ENCODE peak calls at places on chromosomes 16 and 17, in six cellular contexts. X is hepatocyte, T is esophagus muscularis mucosa, M is ovary, W is stomach, Y is PC-3. G is an unnamed sample.

GRCh38 chr17:4004517-4005295 is 40.5 kb upstream of the ATP2A3 start:
- DNase-seq in Y (peak; percentile 51), W (peak; percentile 78), X (peak; percentile 77), M (no peak), T (no peak), G (no peak)

GRCh38 chr17:74118504-74118903 is 85.0 kb upstream of the RPL38 start:
- DNase-seq in T (no peak), W (no peak), M (no peak), X (peak; percentile 31), Y (no peak), G (no peak)

GRCh38 chr16:53022374-53022773 is 30.3 kb downstream of the CHD9NB start:
- DNase-seq in M (peak; percentile 11), T (no peak), Y (peak; percentile 53), X (peak; percentile 74), W (peak; percentile 39), G (no peak)

GRCh38 chr17:49223517-49224197 is 6.9 kb downstream of the PHOSPHO1 start:
- DNase-seq in T (no peak), M (no peak), Y (peak; percentile 60), X (peak; percentile 57), W (peak; percentile 57), G (no peak)

GRCh38 chr16:84965428-84966149 is 45.7 kb downstream of the ZDHHC7 start:
- DNase-seq in T (no peak), Y (no peak), M (no peak), W (no peak), X (no peak), G (no peak)

GRCh38 chr17:38877130-38877851 is 7.4 kb downstream of the LASP1 start:
- DNase-seq in W (no peak), M (no peak), T (no peak), X (no peak), Y (no peak), G (no peak)

GRCh38 chr17:74408262-74408661 is 23.6 kb upstream of the GPRC5C start:
- DNase-seq in W (peak; percentile 65), T (no peak), X (peak; percentile 68), M (no peak), Y (peak; percentile 63), G (no peak)

GRCh38 chr16:80250376-80250775 is 290.4 kb upstream of the DYNLRB2 start:
- DNase-seq in T (no peak), X (no peak), M (no peak), Y (no peak), W (no peak), G (no peak)

GRCh38 chr16:23464196-23464595 is 11.2 kb upstream of the COG7 start:
- DNase-seq in T (no peak), X (no peak), M (no peak), Y (no peak), W (no peak), G (no peak)

GRCh38 chr17:71899317-71899716 is 221.5 kb upstream of the SOX9 start:
- DNase-seq in Y (peak; percentile 91), X (no peak), M (no peak), T (no peak), W (no peak), G (no peak)

GRCh38 chr16:24348511-24349290 is 92.6 kb downstream of the CACNG3 start:
- DNase-seq in Y (no peak), X (no peak), M (no peak), T (no peak), W (no peak), G (no peak)

GRCh38 chr16:11424118-11424460 is 78.8 kb downstream of the RMI2 start:
- DNase-seq in Y (no peak), W (no peak), X (no peak), T (no peak), M (no peak), G (no peak)

GRCh38 chr16:79437764-79438728 is 162.5 kb downstream of the MAF start:
- DNase-seq in W (no peak), M (peak; percentile 44), T (no peak), X (peak; percentile 30), Y (no peak), G (no peak)

GRCh38 chr16:23833960-23834685 is 1.7 kb upstream of the PRKCB start:
- DNase-seq in M (no peak), T (no peak), X (no peak), W (no peak), Y (no peak), G (no peak)

GRCh38 chr16:56334761-56335160 is 90.6 kb downstream of the AMFR start:
- DNase-seq in X (no peak), Y (no peak), M (no peak), W (no peak), T (no peak), G (no peak)

GRCh38 chr16:84982434-84982833 is 28.9 kb downstream of the ZDHHC7 start:
- DNase-seq in W (peak; percentile 83), X (peak; percentile 48), T (no peak), Y (no peak), M (no peak), G (no peak)

GRCh38 chr16:82341146-82341669 is 171.2 kb upstream of the MPHOSPH6 start:
- DNase-seq in Y (no peak), X (no peak), T (no peak), M (no peak), W (no peak), G (no peak)

GRCh38 chr17:48631693-48632578 is 5.8 kb upstream of the HOXB9 start:
- DNase-seq in X (no peak), Y (no peak), T (no peak), W (no peak), M (no peak), G (no peak)

GRCh38 chr17:76997981-76998531 is 129.9 kb downstream of the MGAT5B start:
- DNase-seq in M (no peak), T (no peak), Y (no peak), W (no peak), X (no peak), G (no peak)

GRCh38 chr17:81050645-81051625 is 16.0 kb downstream of the BAIAP2 start:
- DNase-seq in M (no peak), X (no peak), W (no peak), T (no peak), Y (no peak), G (no peak)

GRCh38 chr17:58086953-58087352 is 3.7 kb downstream of the DYNLL2 start:
- DNase-seq in W (no peak), X (no peak), Y (no peak), M (no peak), T (peak; percentile 47), G (no peak)

GRCh38 chr17:61570118-61570517 is 20.9 kb downstream of the NACA2 start:
- DNase-seq in M (no peak), T (no peak), Y (peak; percentile 73), W (no peak), X (no peak), G (no peak)

GRCh38 chr16:55949518-55949917 is 74.3 kb upstream of the CES5A start:
- DNase-seq in X (no peak), T (peak; percentile 75), W (no peak), Y (peak; percentile 2), M (no peak), G (no peak)

GRCh38 chr17:81412490-81413093 is 17.3 kb downstream of the BAHCC1 start:
- DNase-seq in X (no peak), M (no peak), Y (no peak), W (no peak), T (no peak), G (no peak)

GRCh38 chr16:85935957-85936760 is 37.2 kb downstream of the IRF8 start:
- DNase-seq in W (no peak), T (no peak), Y (no peak), M (no peak), X (no peak), G (no peak)

GRCh38 chr17:48522031-48522593 is 8.7 kb downstream of the HOXB1 start:
- DNase-seq in Y (peak; percentile 83), M (no peak), X (no peak), T (no peak), W (no peak), G (no peak)

GRCh38 chr16:68529608-68529930 is 9.5 kb upstream of the ZFP90 start:
- DNase-seq in T (no peak), Y (no peak), W (no peak), M (no peak), X (no peak), G (no peak)

GRCh38 chr17:64387145-64387473 is 3.6 kb downstream of the PECAM1 start:
- DNase-seq in Y (no peak), T (no peak), X (no peak), W (no peak), M (no peak), G (no peak)

GRCh38 chr17:64386412-64387144 is 4.1 kb downstream of the PECAM1 start:
- DNase-seq in Y (no peak), X (no peak), T (no peak), W (no peak), M (no peak), G (no peak)

GRCh38 chr17:64390066-64390465 is 594 bp downstream of the PECAM1 start:
- DNase-seq in X (no peak), T (no peak), M (no peak), Y (no peak), W (no peak), G (no peak)

GRCh38 chr17:64387545-64388171 is 3.0 kb downstream of the PECAM1 start:
- DNase-seq in M (no peak), W (no peak), Y (no peak), X (no peak), T (no peak), G (no peak)

GRCh38 chr17:64388961-64389565 is 1.6 kb downstream of the PECAM1 start:
- DNase-seq in X (no peak), Y (no peak), M (no peak), T (no peak), W (no peak), G (no peak)
- H3K4me3 ChIP-seq in X (no peak overlapping the region), Y (peak overlapping the region; percentile 68), M (no peak overlapping the region), T (peak overlapping the region; percentile 42), W (peak overlapping the region; percentile 36), G (peak overlapping the region; percentile 49)

GRCh38 chr16:46875243-46875642 is 8.9 kb upstream of the GPT2 start:
- DNase-seq in T (no peak), M (no peak), Y (no peak), W (no peak), X (no peak), G (no peak)
- H3K27me3 ChIP-seq in T (no peaks in the 10 kb centered on the region), M (no peaks in the 10 kb centered on the region), Y (no peaks in the 10 kb centered on the region), W (no peaks in the 10 kb centered on the region), X (no peaks in the 10 kb centered on the region), G (no peaks in the 10 kb centered on the region)

GRCh38 chr16:4687416-4687815 is 5.9 kb upstream of the NUDT16L1 start:
- DNase-seq in Y (no peak), W (no peak), T (no peak), M (no peak), X (peak; percentile 2), G (no peak)
- TF ChIP-seq CTCF in Y (no peak), W (no peak), T (no peak), M (no peak), X (no peak), G (no peak)

GRCh38 chr17:18044609-18045008 is 5.4 kb downstream of the GID4 start:
- DNase-seq in M (no peak), W (no peak), X (no peak), Y (no peak), T (no peak), G (no peak)
- H3K4me3 ChIP-seq in M (no peak overlapping the region), W (no peak overlapping the region), X (no peak overlapping the region), Y (no peak overlapping the region), T (no peak overlapping the region), G (no peak overlapping the region)

GRCh38 chr17:60135160-60135950 is 14.4 kb upstream of the CA4 start:
- DNase-seq in Y (peak; percentile 97), T (peak; percentile 96), M (peak; percentile 68), X (peak; percentile 91), W (peak; percentile 91), G (peak; percentile 41)
- H3K27me3 ChIP-seq in Y (peaks cover 3% of the 10 kb centered on the region), T (peaks cover 35% of the 10 kb centered on the region), M (no peaks in the 10 kb centered on the region), X (peaks cover 27% of the 10 kb centered on the region), W (peaks cover 5% of the 10 kb centered on the region), G (peaks cover 1% of the 10 kb centered on the region)

GRCh38 chr17:75927286-75927922 is 13.4 kb downstream of the FBF1 start:
- DNase-seq in T (no peak), W (peak; percentile 54), M (no peak), X (no peak), Y (no peak), G (no peak)
- TF ChIP-seq CTCF in T (peak; percentile 26), W (no peak), M (no peak), X (peak; percentile 19), Y (peak; percentile 50), G (no peak)

G was measured in thoracic aorta.